ENCODE peak calls at places on chromosomes 7 and 10, in four cellular contexts. M is activated naive CD4-positive, alpha-beta T cell treated with anti-CD3 and anti-CD28 coated beads, Interleukin-2, amount 50 U/mL, for 16 hours; E is GM13977; J is hypothalamus. H is an unnamed sample.

GRCh38 chr10:20981419-20981953 is 84.4 kb upstream of the NEBL start:
- DNase-seq in M (no peak), E (no peak), J (no peak), H (no peak)

GRCh38 chr10:91635401-91636400 is 2.8 kb upstream of the PPP1R3C start:
- DNase-seq in M (peak), E (peak), J (peak), H (no peak)

GRCh38 chr10:79414714-79415113 is 30.7 kb downstream of the ZCCHC24 start:
- DNase-seq in M (no peak), E (no peak), J (no peak), H (no peak)

GRCh38 chr7:12518920-12519681 is 51.4 kb upstream of the SCIN start:
- DNase-seq in M (no peak), E (no peak), J (no peak), H (no peak)

GRCh38 chr10:88181902-88182671 is 318.7 kb downstream of the PTEN start:
- DNase-seq in M (no peak), E (no peak), J (no peak), H (no peak)

GRCh38 chr10:129848571-129849451 is 115.3 kb downstream of the EBF3 start:
- DNase-seq in M (no peak), E (no peak), J (no peak), H (no peak)

GRCh38 chr7:121080913-121081326 is 92.4 kb downstream of the CPED1 start:
- DNase-seq in M (no peak), E (no peak), J (no peak), H (no peak)

GRCh38 chr10:133608855-133609254 is 17.7 kb downstream of the FRG2B start:
- DNase-seq in M (no peak), E (no peak), J (no peak), H (no peak)

GRCh38 chr7:99618726-99619125 is 2.0 kb downstream of the ZSCAN25 start:
- DNase-seq in M (no peak), E (no peak), J (no peak), H (no peak)

GRCh38 chr10:29409241-29410051 is 120.6 kb downstream of the LYZL1 start:
- DNase-seq in M (peak), E (peak), J (peak), H (peak)

GRCh38 chr10:106696239-106696638 is 468.3 kb downstream of the SORCS1 start:
- DNase-seq in M (no peak), E (no peak), J (no peak), H (no peak)

GRCh38 chr7:100929811-100930174 is 19.5 kb upstream of the MUC3A start:
- DNase-seq in M (no peak), E (no peak), J (no peak), H (no peak)

GRCh38 chr7:51357821-51358220 is 41.2 kb upstream of the COBL start:
- DNase-seq in M (no peak), E (no peak), J (no peak), H (no peak)

GRCh38 chr10:27618906-27619305 is 114.8 kb downstream of the RAB18 start:
- DNase-seq in M (no peak), E (no peak), J (no peak), H (no peak)

GRCh38 chr7:33764752-33765451 is 140.4 kb upstream of the BMPER start:
- DNase-seq in M (no peak), E (no peak), J (no peak), H (no peak)

GRCh38 chr10:66472156-66472555 is 453.7 kb upstream of the LRRTM3 start:
- DNase-seq in M (no peak), E (no peak), J (no peak), H (no peak)

GRCh38 chr7:25305831-25306230 is 77.5 kb upstream of the NPVF start:
- DNase-seq in M (no peak), E (no peak), J (no peak), H (no peak)

GRCh38 chr7:1924185-1924817 is 254.2 kb downstream of the ELFN1 start:
- DNase-seq in M (no peak), E (peak), J (no peak), H (no peak)

GRCh38 chr7:143479055-143479766 is 1.5 kb downstream of the TAS2R41 start:
- DNase-seq in M (no peak), E (no peak), J (no peak), H (no peak)

GRCh38 chr7:42573904-42574692 is 337.1 kb upstream of the GLI3 start:
- DNase-seq in M (no peak), E (no peak), J (no peak), H (no peak)